ENCODE peak calls at places on chromosomes 7 and 10, in four cellular contexts. Z is lung; A is activated CD8-positive, alpha-beta T cell treated with anti-CD3 and anti-CD28 coated beads for 36 hours; M is endothelial cell. Q is an unnamed sample.

GRCh38 chr7:16813232-16813616 is 8.4 kb upstream of the AGR2 start:
- DNase-seq in Z (no peak), M (no peak), A (no peak), Q (no peak)

GRCh38 chr10:79412516-79412915 is 32.9 kb downstream of the ZCCHC24 start:
- DNase-seq in M (no peak), A (no peak), Z (no peak), Q (no peak)

GRCh38 chr10:121594076-121594475 is 4.2 kb downstream of the FGFR2 start:
- DNase-seq in M (no peak), Z (no peak), A (no peak), Q (no peak)

GRCh38 chr10:208616-209015 is 73.4 kb downstream of the ZMYND11 start:
- DNase-seq in A (no peak), M (no peak), Z (no peak), Q (no peak)

GRCh38 chr10:91742189-91742588 is 56.0 kb upstream of the TNKS2 start:
- DNase-seq in A (no peak), Z (no peak), M (no peak), Q (no peak)

GRCh38 chr10:34633346-34633745 is 181.8 kb downstream of the PARD3 start:
- DNase-seq in Z (no peak), M (no peak), A (no peak), Q (no peak)

GRCh38 chr10:132308588-132309451 is 1.1 kb upstream of the STK32C start:
- DNase-seq in M (no peak), A (no peak), Z (no peak), Q (peak)

GRCh38 chr7:82945480-82945879 is 217.2 kb downstream of the PCLO start:
- DNase-seq in M (no peak), A (no peak), Z (no peak), Q (no peak)

GRCh38 chr10:119858063-119858462 is 14.6 kb downstream of the MCMBP start:
- DNase-seq in Z (no peak), A (no peak), M (no peak), Q (no peak)

GRCh38 chr7:120190566-120190965 is 82.4 kb upstream of the KCND2 start:
- DNase-seq in Z (no peak), A (no peak), M (no peak), Q (no peak)

GRCh38 chr7:37224746-37225145 is 223.9 kb downstream of the ELMO1 start:
- DNase-seq in M (no peak), A (no peak), Z (no peak), Q (no peak)

GRCh38 chr10:70974920-70975319 is 86.6 kb upstream of the PCBD1 start:
- DNase-seq in Z (no peak), M (no peak), A (no peak), Q (no peak)

GRCh38 chr7:95493844-95494243 is 8.1 kb downstream of the ASB4 start:
- DNase-seq in Z (no peak), A (no peak), M (no peak), Q (no peak)

GRCh38 chr7:122975341-122975740 is 20.2 kb downstream of the TAS2R16 start:
- DNase-seq in Z (no peak), A (no peak), M (no peak), Q (no peak)

GRCh38 chr10:69567920-69568319 is 5.3 kb downstream of the NEUROG3 start:
- DNase-seq in M (peak), A (peak), Z (no peak), Q (peak)

GRCh38 chr10:3783313-3783689 is 1.7 kb downstream of the KLF6 start:
- DNase-seq in A (peak), M (peak), Z (no peak), Q (peak)

GRCh38 chr7:108088729-108089128 is 41.4 kb downstream of the LAMB4 start:
- DNase-seq in Z (no peak), M (no peak), A (no peak), Q (no peak)

GRCh38 chr10:35091994-35092393 is 1.9 kb upstream of the CUL2 start:
- DNase-seq in A (no peak), Z (no peak), M (no peak), Q (no peak)

GRCh38 chr7:94620703-94621118 is 35.2 kb downstream of the SGCE start:
- DNase-seq in M (no peak), A (peak), Z (peak), Q (peak)

GRCh38 chr10:133489816-133490588 is 36.3 kb downstream of the SCART1 start:
- DNase-seq in A (peak), M (no peak), Z (no peak), Q (no peak)

GRCh38 chr10:11838298-11838852 is 15.2 kb downstream of the PROSER2 start:
- DNase-seq in Z (no peak), A (no peak), M (no peak), Q (no peak)

GRCh38 chr7:140062118-140062527 is 628 bp downstream of the PARP12 start:
- DNase-seq in A (peak), Z (peak), M (no peak), Q (peak)

GRCh38 chr7:102273749-102274712 is 12.6 kb upstream of the SH2B2 start:
- DNase-seq in A (no peak), M (no peak), Z (no peak), Q (no peak)

GRCh38 chr7:25959168-25959734 is 192.7 kb upstream of the NFE2L3 start:
- DNase-seq in Z (no peak), A (no peak), M (no peak), Q (no peak)

GRCh38 chr10:88853155-88853554 is 1.5 kb upstream of the ANKRD22 start:
- DNase-seq in M (no peak), Z (no peak), A (no peak), Q (no peak)

GRCh38 chr10:96311180-96311697 is 7.0 kb downstream of the DNTT start:
- DNase-seq in M (no peak), Z (no peak), A (no peak), Q (no peak)

GRCh38 chr7:129613016-129613337 is 1.5 kb downstream of the NRF1 start:
- DNase-seq in A (no peak), Z (no peak), M (no peak), Q (no peak)

GRCh38 chr7:129612112-129613015 is 844 bp downstream of the NRF1 start:
- DNase-seq in Z (peak), M (peak), A (peak), Q (peak)

GRCh38 chr7:129609666-129610065 is 1.9 kb upstream of the NRF1 start:
- DNase-seq in Z (no peak), M (no peak), A (no peak), Q (no peak)

GRCh38 chr7:129610709-129611245 is 743 bp upstream of the NRF1 start:
- DNase-seq in Z (no peak), M (no peak), A (peak), Q (no peak)

DNA sequence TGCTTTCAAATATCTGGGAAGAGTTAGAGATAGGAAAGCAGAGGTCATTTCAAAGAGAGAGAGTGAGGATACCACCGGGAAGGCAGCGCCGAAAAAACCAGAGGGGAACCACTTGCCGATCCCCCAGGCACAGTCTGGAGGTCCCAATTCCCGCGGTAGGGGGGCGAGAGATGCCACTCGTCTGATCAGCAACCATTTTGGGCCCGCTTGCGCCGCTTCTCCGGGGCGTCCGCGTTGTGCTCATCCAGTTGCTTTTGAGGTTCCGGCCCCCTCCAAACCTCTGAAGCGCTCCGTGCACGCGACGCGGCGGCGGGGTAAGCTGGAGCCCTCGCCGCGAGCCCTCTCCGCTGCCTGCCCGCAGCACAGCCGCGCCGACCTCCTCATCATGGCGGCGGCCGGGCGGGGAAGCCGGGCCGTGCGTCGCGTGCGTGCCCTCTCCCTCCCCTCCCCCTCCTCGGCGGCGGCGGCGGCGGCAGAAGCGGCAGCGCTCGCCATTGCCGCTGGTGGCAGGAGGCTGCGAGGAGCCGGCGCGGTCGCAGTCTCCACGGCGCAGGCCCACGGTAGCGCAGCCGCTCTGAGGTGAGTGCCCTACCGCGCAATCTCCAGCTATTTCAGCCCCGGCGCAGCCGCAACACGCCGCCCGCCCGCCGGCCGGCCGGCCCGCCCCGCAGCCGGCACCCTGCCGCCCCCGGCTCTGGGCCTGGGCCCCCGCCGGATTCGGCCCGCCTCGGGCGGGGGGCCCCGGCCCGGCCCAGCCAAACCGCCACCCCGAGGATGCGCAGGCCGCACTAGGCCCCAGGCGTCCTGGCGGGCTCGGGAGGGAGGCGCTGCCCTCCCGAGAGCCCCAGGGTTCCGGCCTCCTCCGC is at the start of gene NRF1:
- DNase-seq in Z (peak), M (peak), A (peak), Q (peak)
- TF ChIP-seq CTCF in Z (no peak), M (no peak), A (no peak), Q (no peak)

GRCh38 chr10:23354630-23355343 is 10.2 kb upstream of the C10orf67 start:
- DNase-seq in A (no peak), Z (no peak), M (no peak), Q (no peak)

GRCh38 chr10:23359692-23360380 is 15.2 kb upstream of the C10orf67 start:
- DNase-seq in Z (no peak), A (no peak), M (no peak), Q (no peak)

GRCh38 chr10:23362069-23362830 is 17.7 kb upstream of the C10orf67 start:
- DNase-seq in Z (no peak), M (no peak), A (no peak), Q (no peak)

GRCh38 chr10:23361665-23362064 is 17.1 kb upstream of the C10orf67 start:
- DNase-seq in M (no peak), Z (no peak), A (no peak), Q (no peak)

DNA sequence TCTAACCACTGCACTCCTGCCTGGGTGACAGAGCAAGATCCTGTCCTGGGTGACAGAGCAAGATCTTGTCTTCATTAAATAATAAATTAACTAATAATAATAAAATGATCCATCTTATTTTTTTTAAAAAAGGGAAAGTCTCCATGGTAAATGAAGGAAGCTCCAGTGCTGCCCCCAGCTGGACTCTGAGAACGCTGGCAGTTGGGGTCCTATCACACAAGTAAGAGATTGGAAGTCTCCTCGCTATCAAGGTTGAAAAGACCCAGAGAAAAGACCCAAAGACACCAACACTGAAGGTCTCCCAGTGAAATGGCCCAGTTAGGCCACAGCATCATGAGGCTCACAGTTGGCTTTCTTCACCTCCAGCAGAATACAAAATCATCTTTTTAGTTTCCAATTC is 13.8 kb upstream of the C10orf67 start:
- DNase-seq in Z (no peak), M (peak), A (no peak), Q (no peak)
- TF ChIP-seq CTCF in Z (no peak), M (no peak), A (no peak), Q (no peak)

DNA sequence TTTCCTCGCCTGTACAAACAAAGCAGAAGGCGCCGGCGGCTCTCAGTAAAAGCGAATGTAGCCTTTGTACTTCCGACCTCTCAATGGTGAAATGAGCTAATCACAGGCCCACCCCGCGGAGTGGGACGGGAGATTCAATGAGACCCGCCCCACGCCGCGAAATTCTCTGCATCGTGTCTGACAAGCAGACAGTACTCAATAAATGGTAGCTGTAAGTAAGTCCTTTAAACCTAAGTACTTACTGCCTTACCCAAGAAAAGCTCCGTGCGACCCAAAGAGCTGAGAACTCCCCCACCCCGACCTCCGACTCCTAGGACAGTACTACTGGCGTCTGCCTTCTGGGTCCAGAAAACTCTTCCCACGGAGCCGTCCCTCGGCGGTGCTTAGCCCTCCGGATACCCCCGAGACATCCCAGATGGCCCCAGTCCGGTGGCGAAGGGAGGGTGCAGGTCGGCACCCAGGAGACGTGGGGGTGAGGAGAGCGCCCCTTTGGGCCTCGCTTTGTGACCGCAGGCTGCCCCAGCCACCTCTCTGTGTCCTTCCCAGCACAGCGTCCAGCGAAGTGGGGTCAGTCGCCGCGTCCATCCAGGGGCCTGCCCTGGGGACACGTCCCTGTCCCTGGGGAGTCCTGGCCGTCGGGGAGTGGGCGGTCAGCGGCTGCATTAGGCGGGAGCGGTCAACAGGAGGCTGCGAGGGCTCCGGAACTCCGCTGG is 985 bp upstream of the CXCL12 start:
- DNase-seq in Z (no peak), A (no peak), M (no peak), Q (no peak)
- TF ChIP-seq CTCF in Z (no peak), A (no peak), M (no peak), Q (no peak)

DNA sequence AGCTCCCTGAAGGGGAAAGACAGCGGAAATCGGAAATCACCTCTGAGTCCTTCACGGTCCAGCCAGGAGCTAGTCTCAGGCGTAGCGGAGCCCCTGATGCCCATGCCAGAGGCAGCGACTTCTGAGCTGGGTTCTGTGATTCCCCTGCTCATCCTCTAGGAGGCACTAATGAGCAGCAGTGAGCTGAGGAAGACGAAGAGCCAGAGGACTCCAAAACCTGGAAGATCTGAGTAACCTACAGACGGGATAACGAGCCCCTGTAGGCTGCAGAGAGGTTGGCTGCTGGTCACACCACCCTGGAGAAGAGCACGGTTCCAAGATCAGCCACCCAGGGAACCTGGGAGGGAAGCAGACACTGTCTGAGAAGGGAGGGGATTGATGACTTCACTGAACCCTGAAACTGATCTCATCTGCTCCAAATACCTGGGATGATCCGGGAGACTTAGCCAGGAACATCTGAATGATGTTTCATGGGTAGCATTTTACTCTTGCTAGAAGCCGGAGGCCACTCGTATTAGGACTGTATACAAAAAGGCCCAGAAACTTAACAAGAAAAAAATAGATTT is 304.1 kb downstream of the PAXIP1 start:
- DNase-seq in Z (no peak), A (no peak), M (peak), Q (no peak)
- TF ChIP-seq CTCF in Z (no peak), A (peak), M (peak), Q (peak)

GRCh38 chr10:36779238-36779846 is 346.1 kb upstream of the ANKRD30A start:
- DNase-seq in Z (no peak), M (peak), A (no peak), Q (no peak)
- TF ChIP-seq CTCF in Z (peak), M (peak), A (no peak), Q (peak)

GRCh38 chr7:100604976-100605911 is 3.1 kb downstream of the PCOLCE start:
- DNase-seq in A (peak), M (peak), Z (peak), Q (peak)
- TF ChIP-seq CTCF in A (no peak), M (no peak), Z (no peak), Q (no peak)

GRCh38 chr7:18151419-18151818 is 123.8 kb upstream of the PRPS1L1 start:
- DNase-seq in Z (no peak), M (no peak), A (no peak), Q (no peak)
- TF ChIP-seq CTCF in Z (no peak), M (no peak), A (no peak), Q (no peak)

DNA sequence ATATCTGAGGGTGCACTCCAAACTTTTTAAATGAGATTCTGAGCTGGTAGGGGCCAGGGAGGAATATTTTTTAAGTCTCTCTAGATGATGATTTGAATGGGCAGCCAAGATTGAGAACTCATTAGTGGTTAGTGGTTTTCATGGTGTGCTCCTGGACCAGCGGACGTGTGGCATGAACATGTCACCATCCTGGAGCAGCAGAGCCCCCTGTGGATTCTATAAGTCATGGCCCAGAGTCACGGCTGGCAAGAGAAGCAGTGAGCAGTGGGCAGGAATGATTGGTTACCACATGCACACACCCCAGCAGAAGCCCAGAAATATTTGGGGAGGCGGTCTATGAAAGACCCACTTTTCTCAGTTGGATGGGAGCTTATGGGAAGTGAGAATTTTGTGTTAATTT is 21.2 kb upstream of the UCN3 start:
- DNase-seq in Z (no peak), A (peak), M (no peak), Q (no peak)
- TF ChIP-seq CTCF in Z (no peak), A (no peak), M (no peak), Q (no peak)

DNA sequence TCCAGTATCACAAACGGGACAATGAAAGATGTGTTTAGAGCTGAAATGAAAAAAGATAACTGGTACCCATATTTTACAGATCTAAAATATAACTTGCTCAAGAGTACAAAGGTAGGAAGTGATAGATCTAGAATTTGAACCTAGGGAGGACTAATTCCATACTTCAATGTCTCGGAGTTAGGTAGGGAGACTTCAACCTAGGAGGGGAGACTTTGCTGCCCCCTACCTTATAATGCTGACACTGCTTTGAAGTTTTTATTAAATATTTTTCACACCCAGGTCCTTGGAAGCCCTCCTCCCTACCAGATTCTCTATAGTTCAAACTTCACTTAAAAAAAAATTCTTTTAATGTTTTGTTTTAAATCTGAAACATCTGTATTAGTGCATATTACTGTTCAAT is 58.0 kb downstream of the MICU1 start:
- DNase-seq in Z (no peak), A (no peak), M (peak), Q (no peak)
- TF ChIP-seq CTCF in Z (no peak), A (peak), M (peak), Q (peak)

GRCh38 chr10:48765527-48765926 is 80.9 kb downstream of the WDFY4 start:
- DNase-seq in Z (no peak), M (no peak), A (no peak), Q (no peak)

GRCh38 chr10:48764486-48764885 is 79.8 kb downstream of the WDFY4 start:
- DNase-seq in Z (no peak), A (no peak), M (no peak), Q (no peak)

GRCh38 chr10:48763403-48763802 is 78.7 kb downstream of the WDFY4 start:
- DNase-seq in M (no peak), Z (no peak), A (no peak), Q (no peak)

GRCh38 chr10:48762104-48763042 is 77.7 kb downstream of the WDFY4 start:
- DNase-seq in A (no peak), M (no peak), Z (no peak), Q (no peak)

DNA sequence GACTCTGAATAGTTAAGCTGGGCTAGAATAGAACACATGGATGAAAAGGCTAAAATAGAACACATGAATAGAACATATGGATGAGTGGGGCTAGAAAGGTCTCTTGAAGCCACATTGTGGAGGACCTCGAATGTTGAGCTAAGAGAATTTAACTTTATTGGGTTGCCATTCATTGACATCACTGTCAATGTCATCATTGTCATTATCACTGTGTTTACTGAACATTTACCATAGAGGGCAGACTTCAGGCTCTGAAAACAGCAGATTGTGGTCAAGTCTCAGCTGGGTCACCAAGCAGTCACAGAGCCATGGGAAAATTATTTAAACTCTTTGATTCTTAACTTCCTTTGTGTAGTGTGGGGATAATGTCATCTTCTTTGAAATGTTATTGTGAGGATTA is 80.4 kb downstream of the WDFY4 start:
- DNase-seq in Z (no peak), M (no peak), A (no peak), Q (no peak)
- TF ChIP-seq CTCF in Z (no peak), M (no peak), A (no peak), Q (no peak)

Q was measured in pancreas.